ENCODE peak calls at places on chromosome 7, in eight cellular contexts. One of them, this sample, is unnamed.

GRCh38 chr7:116543664-116544063 is 18.8 kb downstream of the CAV1 start:
- DNase-seq in EH: peak; percentile 68
- DNase-seq in Calu3: no peak
- DNase-seq in retinal pigment epithelial cell: no peak
- DNase-seq in stimulated activated CD4-positive, alpha-beta T cell treated with anti-CD3 and anti-CD28 coated beads, Interleukin-12 subunit alpha, Interleukin-12 subunit beta, amount 100 ng/mL, for 4 hours: no peak
- DNase-seq in GM04504: peak; percentile 68
- DNase-seq in COR-L47: no peak
- DNase-seq in activated T-helper 1 cell treated with Interleukin-2 at 50 U/mL for 16 hours: no peak
- DNase-seq in this sample: no peak

GRCh38 chr7:75642810-75643486 is 95.8 kb downstream of the HIP1 start:
- DNase-seq in EH: peak; percentile 59
- DNase-seq in Calu3: peak; percentile 47
- DNase-seq in retinal pigment epithelial cell: peak; percentile 26
- DNase-seq in stimulated activated CD4-positive, alpha-beta T cell treated with anti-CD3 and anti-CD28 coated beads, Interleukin-12 subunit alpha, Interleukin-12 subunit beta, amount 100 ng/mL, for 4 hours: peak; percentile 48
- DNase-seq in GM04504: no peak
- DNase-seq in COR-L47: peak; percentile 28
- DNase-seq in activated T-helper 1 cell treated with Interleukin-2 at 50 U/mL for 16 hours: peak; percentile 21
- DNase-seq in this sample: no peak

GRCh38 chr7:106420210-106420609 is 135.4 kb upstream of the NAMPT start:
- DNase-seq in EH: no peak
- DNase-seq in Calu3: no peak
- DNase-seq in retinal pigment epithelial cell: no peak
- DNase-seq in stimulated activated CD4-positive, alpha-beta T cell treated with anti-CD3 and anti-CD28 coated beads, Interleukin-12 subunit alpha, Interleukin-12 subunit beta, amount 100 ng/mL, for 4 hours: no peak
- DNase-seq in GM04504: no peak
- DNase-seq in COR-L47: no peak
- DNase-seq in activated T-helper 1 cell treated with Interleukin-2 at 50 U/mL for 16 hours: no peak
- DNase-seq in this sample: no peak

GRCh38 chr7:90625562-90625961 is 29.4 kb downstream of the CDK14 start:
- DNase-seq in EH: peak; percentile 61
- DNase-seq in Calu3: peak; percentile 17
- DNase-seq in retinal pigment epithelial cell: peak; percentile 31
- DNase-seq in stimulated activated CD4-positive, alpha-beta T cell treated with anti-CD3 and anti-CD28 coated beads, Interleukin-12 subunit alpha, Interleukin-12 subunit beta, amount 100 ng/mL, for 4 hours: no peak
- DNase-seq in GM04504: no peak
- DNase-seq in COR-L47: peak; percentile 61
- DNase-seq in activated T-helper 1 cell treated with Interleukin-2 at 50 U/mL for 16 hours: no peak
- DNase-seq in this sample: no peak

GRCh38 chr7:20793686-20794394 is 7.2 kb upstream of the SP8 start:
- DNase-seq in EH: no peak
- DNase-seq in Calu3: no peak
- DNase-seq in retinal pigment epithelial cell: no peak
- DNase-seq in stimulated activated CD4-positive, alpha-beta T cell treated with anti-CD3 and anti-CD28 coated beads, Interleukin-12 subunit alpha, Interleukin-12 subunit beta, amount 100 ng/mL, for 4 hours: no peak
- DNase-seq in GM04504: no peak
- DNase-seq in COR-L47: peak; percentile 56
- DNase-seq in activated T-helper 1 cell treated with Interleukin-2 at 50 U/mL for 16 hours: no peak
- DNase-seq in this sample: no peak

GRCh38 chr7:8290645-8291308 is 28.8 kb upstream of the ICA1 start:
- DNase-seq in EH: no peak
- DNase-seq in Calu3: peak; percentile 44
- DNase-seq in retinal pigment epithelial cell: no peak
- DNase-seq in stimulated activated CD4-positive, alpha-beta T cell treated with anti-CD3 and anti-CD28 coated beads, Interleukin-12 subunit alpha, Interleukin-12 subunit beta, amount 100 ng/mL, for 4 hours: no peak
- DNase-seq in GM04504: no peak
- DNase-seq in COR-L47: peak; percentile 97
- DNase-seq in activated T-helper 1 cell treated with Interleukin-2 at 50 U/mL for 16 hours: no peak
- DNase-seq in this sample: no peak

GRCh38 chr7:964401-965231 is 10.1 kb upstream of the ADAP1 start:
- DNase-seq in EH: peak; percentile 44
- DNase-seq in Calu3: no peak
- DNase-seq in retinal pigment epithelial cell: no peak
- DNase-seq in stimulated activated CD4-positive, alpha-beta T cell treated with anti-CD3 and anti-CD28 coated beads, Interleukin-12 subunit alpha, Interleukin-12 subunit beta, amount 100 ng/mL, for 4 hours: no peak
- DNase-seq in GM04504: peak; percentile 73
- DNase-seq in COR-L47: no peak
- DNase-seq in activated T-helper 1 cell treated with Interleukin-2 at 50 U/mL for 16 hours: no peak
- DNase-seq in this sample: no peak

GRCh38 chr7:68511281-68511680 is 1087.0 kb upstream of the AUTS2 start:
- DNase-seq in EH: peak; percentile 26
- DNase-seq in Calu3: no peak
- DNase-seq in retinal pigment epithelial cell: peak; percentile 71
- DNase-seq in stimulated activated CD4-positive, alpha-beta T cell treated with anti-CD3 and anti-CD28 coated beads, Interleukin-12 subunit alpha, Interleukin-12 subunit beta, amount 100 ng/mL, for 4 hours: no peak
- DNase-seq in GM04504: no peak
- DNase-seq in COR-L47: no peak
- DNase-seq in activated T-helper 1 cell treated with Interleukin-2 at 50 U/mL for 16 hours: no peak
- DNase-seq in this sample: no peak

GRCh38 chr7:18874875-18875274 is 242.6 kb downstream of the TWIST1 start:
- DNase-seq in EH: no peak
- DNase-seq in Calu3: no peak
- DNase-seq in retinal pigment epithelial cell: no peak
- DNase-seq in stimulated activated CD4-positive, alpha-beta T cell treated with anti-CD3 and anti-CD28 coated beads, Interleukin-12 subunit alpha, Interleukin-12 subunit beta, amount 100 ng/mL, for 4 hours: no peak
- DNase-seq in GM04504: peak; percentile 28
- DNase-seq in COR-L47: no peak
- DNase-seq in activated T-helper 1 cell treated with Interleukin-2 at 50 U/mL for 16 hours: no peak
- DNase-seq in this sample: no peak

GRCh38 chr7:155947051-155947450 is 134.8 kb upstream of the SHH start:
- DNase-seq in EH: no peak
- DNase-seq in Calu3: no peak
- DNase-seq in retinal pigment epithelial cell: no peak
- DNase-seq in stimulated activated CD4-positive, alpha-beta T cell treated with anti-CD3 and anti-CD28 coated beads, Interleukin-12 subunit alpha, Interleukin-12 subunit beta, amount 100 ng/mL, for 4 hours: no peak
- DNase-seq in GM04504: no peak
- DNase-seq in COR-L47: no peak
- DNase-seq in activated T-helper 1 cell treated with Interleukin-2 at 50 U/mL for 16 hours: no peak
- DNase-seq in this sample: no peak

GRCh38 chr7:157722137-157723060 is 385.6 kb downstream of the DNAJB6 start:
- DNase-seq in EH: no peak
- DNase-seq in Calu3: no peak
- DNase-seq in retinal pigment epithelial cell: no peak
- DNase-seq in stimulated activated CD4-positive, alpha-beta T cell treated with anti-CD3 and anti-CD28 coated beads, Interleukin-12 subunit alpha, Interleukin-12 subunit beta, amount 100 ng/mL, for 4 hours: no peak
- DNase-seq in GM04504: no peak
- DNase-seq in COR-L47: no peak
- DNase-seq in activated T-helper 1 cell treated with Interleukin-2 at 50 U/mL for 16 hours: no peak
- DNase-seq in this sample: no peak

GRCh38 chr7:26704786-26705185 is 159.6 kb downstream of the SKAP2 start:
- DNase-seq in EH: peak; percentile 55
- DNase-seq in Calu3: no peak
- DNase-seq in retinal pigment epithelial cell: no peak
- DNase-seq in stimulated activated CD4-positive, alpha-beta T cell treated with anti-CD3 and anti-CD28 coated beads, Interleukin-12 subunit alpha, Interleukin-12 subunit beta, amount 100 ng/mL, for 4 hours: no peak
- DNase-seq in GM04504: no peak
- DNase-seq in COR-L47: no peak
- DNase-seq in activated T-helper 1 cell treated with Interleukin-2 at 50 U/mL for 16 hours: no peak
- DNase-seq in this sample: no peak

GRCh38 chr7:7157887-7158271 is 24.5 kb upstream of the C1GALT1 start:
- DNase-seq in EH: peak; percentile 77
- DNase-seq in Calu3: no peak
- DNase-seq in retinal pigment epithelial cell: no peak
- DNase-seq in stimulated activated CD4-positive, alpha-beta T cell treated with anti-CD3 and anti-CD28 coated beads, Interleukin-12 subunit alpha, Interleukin-12 subunit beta, amount 100 ng/mL, for 4 hours: no peak
- DNase-seq in GM04504: peak; percentile 38
- DNase-seq in COR-L47: no peak
- DNase-seq in activated T-helper 1 cell treated with Interleukin-2 at 50 U/mL for 16 hours: no peak
- DNase-seq in this sample: no peak

GRCh38 chr7:41003031-41003925 is 699.6 kb downstream of the INHBA start:
- DNase-seq in EH: peak; percentile 40
- DNase-seq in Calu3: peak; percentile 55
- DNase-seq in retinal pigment epithelial cell: no peak
- DNase-seq in stimulated activated CD4-positive, alpha-beta T cell treated with anti-CD3 and anti-CD28 coated beads, Interleukin-12 subunit alpha, Interleukin-12 subunit beta, amount 100 ng/mL, for 4 hours: no peak
- DNase-seq in GM04504: no peak
- DNase-seq in COR-L47: peak; percentile 7
- DNase-seq in activated T-helper 1 cell treated with Interleukin-2 at 50 U/mL for 16 hours: no peak
- DNase-seq in this sample: no peak

GRCh38 chr7:31910191-31910590 is 160.0 kb downstream of the PDE1C start:
- DNase-seq in EH: no peak
- DNase-seq in Calu3: no peak
- DNase-seq in retinal pigment epithelial cell: no peak
- DNase-seq in stimulated activated CD4-positive, alpha-beta T cell treated with anti-CD3 and anti-CD28 coated beads, Interleukin-12 subunit alpha, Interleukin-12 subunit beta, amount 100 ng/mL, for 4 hours: no peak
- DNase-seq in GM04504: no peak
- DNase-seq in COR-L47: no peak
- DNase-seq in activated T-helper 1 cell treated with Interleukin-2 at 50 U/mL for 16 hours: no peak
- DNase-seq in this sample: no peak

GRCh38 chr7:2633538-2634264 is 1.9 kb downstream of the TTYH3 start:
- DNase-seq in EH: peak; percentile 92
- DNase-seq in Calu3: peak; percentile 43
- DNase-seq in retinal pigment epithelial cell: no peak
- DNase-seq in stimulated activated CD4-positive, alpha-beta T cell treated with anti-CD3 and anti-CD28 coated beads, Interleukin-12 subunit alpha, Interleukin-12 subunit beta, amount 100 ng/mL, for 4 hours: peak; percentile 35
- DNase-seq in GM04504: peak; percentile 89
- DNase-seq in COR-L47: no peak
- DNase-seq in activated T-helper 1 cell treated with Interleukin-2 at 50 U/mL for 16 hours: no peak
- DNase-seq in this sample: peak; percentile 74

GRCh38 chr7:10412426-10413019 is 561.1 kb upstream of the PHF14 start:
- DNase-seq in EH: peak; percentile 3
- DNase-seq in Calu3: peak; percentile 49
- DNase-seq in retinal pigment epithelial cell: peak; percentile 7
- DNase-seq in stimulated activated CD4-positive, alpha-beta T cell treated with anti-CD3 and anti-CD28 coated beads, Interleukin-12 subunit alpha, Interleukin-12 subunit beta, amount 100 ng/mL, for 4 hours: no peak
- DNase-seq in GM04504: no peak
- DNase-seq in COR-L47: peak; percentile 38
- DNase-seq in activated T-helper 1 cell treated with Interleukin-2 at 50 U/mL for 16 hours: no peak
- DNase-seq in this sample: no peak

GRCh38 chr7:151378496-151379192 is 31.2 kb downstream of the WDR86 start:
- DNase-seq in EH: no peak
- DNase-seq in Calu3: no peak
- DNase-seq in retinal pigment epithelial cell: no peak
- DNase-seq in stimulated activated CD4-positive, alpha-beta T cell treated with anti-CD3 and anti-CD28 coated beads, Interleukin-12 subunit alpha, Interleukin-12 subunit beta, amount 100 ng/mL, for 4 hours: no peak
- DNase-seq in GM04504: no peak
- DNase-seq in COR-L47: no peak
- DNase-seq in activated T-helper 1 cell treated with Interleukin-2 at 50 U/mL for 16 hours: no peak
- DNase-seq in this sample: no peak

GRCh38 chr7:55308186-55308929 is 56.8 kb upstream of the LANCL2 start:
- DNase-seq in EH: peak; percentile 98
- DNase-seq in Calu3: no peak
- DNase-seq in retinal pigment epithelial cell: peak; percentile 59
- DNase-seq in stimulated activated CD4-positive, alpha-beta T cell treated with anti-CD3 and anti-CD28 coated beads, Interleukin-12 subunit alpha, Interleukin-12 subunit beta, amount 100 ng/mL, for 4 hours: no peak
- DNase-seq in GM04504: peak; percentile 49
- DNase-seq in COR-L47: no peak
- DNase-seq in activated T-helper 1 cell treated with Interleukin-2 at 50 U/mL for 16 hours: no peak
- DNase-seq in this sample: no peak

GRCh38 chr7:158025651-158026600 is 561.7 kb downstream of the PTPRN2 start:
- DNase-seq in EH: no peak
- DNase-seq in Calu3: no peak
- DNase-seq in retinal pigment epithelial cell: no peak
- DNase-seq in stimulated activated CD4-positive, alpha-beta T cell treated with anti-CD3 and anti-CD28 coated beads, Interleukin-12 subunit alpha, Interleukin-12 subunit beta, amount 100 ng/mL, for 4 hours: no peak
- DNase-seq in GM04504: no peak
- DNase-seq in COR-L47: no peak
- DNase-seq in activated T-helper 1 cell treated with Interleukin-2 at 50 U/mL for 16 hours: no peak
- DNase-seq in this sample: no peak

GRCh38 chr7:156534925-156535324 is 105.6 kb upstream of the RNF32 start:
- DNase-seq in EH: no peak
- DNase-seq in Calu3: no peak
- DNase-seq in retinal pigment epithelial cell: no peak
- DNase-seq in stimulated activated CD4-positive, alpha-beta T cell treated with anti-CD3 and anti-CD28 coated beads, Interleukin-12 subunit alpha, Interleukin-12 subunit beta, amount 100 ng/mL, for 4 hours: no peak
- DNase-seq in GM04504: no peak
- DNase-seq in COR-L47: no peak
- DNase-seq in activated T-helper 1 cell treated with Interleukin-2 at 50 U/mL for 16 hours: no peak
- DNase-seq in this sample: no peak

GRCh38 chr7:74324499-74325229 is 35.5 kb downstream of the CLIP2 start:
- DNase-seq in EH: no peak
- DNase-seq in Calu3: no peak
- DNase-seq in retinal pigment epithelial cell: no peak
- DNase-seq in stimulated activated CD4-positive, alpha-beta T cell treated with anti-CD3 and anti-CD28 coated beads, Interleukin-12 subunit alpha, Interleukin-12 subunit beta, amount 100 ng/mL, for 4 hours: no peak
- DNase-seq in GM04504: no peak
- DNase-seq in COR-L47: no peak
- DNase-seq in activated T-helper 1 cell treated with Interleukin-2 at 50 U/mL for 16 hours: no peak
- DNase-seq in this sample: no peak

GRCh38 chr7:125126376-125126775 is 196.8 kb upstream of the POT1 start:
- DNase-seq in EH: no peak
- DNase-seq in Calu3: no peak
- DNase-seq in retinal pigment epithelial cell: peak; percentile 26
- DNase-seq in stimulated activated CD4-positive, alpha-beta T cell treated with anti-CD3 and anti-CD28 coated beads, Interleukin-12 subunit alpha, Interleukin-12 subunit beta, amount 100 ng/mL, for 4 hours: no peak
- DNase-seq in GM04504: no peak
- DNase-seq in COR-L47: no peak
- DNase-seq in activated T-helper 1 cell treated with Interleukin-2 at 50 U/mL for 16 hours: no peak
- DNase-seq in this sample: no peak

GRCh38 chr7:7992502-7992901 is 23.9 kb downstream of the GLCCI1 start:
- DNase-seq in EH: no peak
- DNase-seq in Calu3: no peak
- DNase-seq in retinal pigment epithelial cell: no peak
- DNase-seq in stimulated activated CD4-positive, alpha-beta T cell treated with anti-CD3 and anti-CD28 coated beads, Interleukin-12 subunit alpha, Interleukin-12 subunit beta, amount 100 ng/mL, for 4 hours: no peak
- DNase-seq in GM04504: no peak
- DNase-seq in COR-L47: no peak
- DNase-seq in activated T-helper 1 cell treated with Interleukin-2 at 50 U/mL for 16 hours: no peak
- DNase-seq in this sample: no peak

GRCh38 chr7:70505468-70505867 is 626.5 kb upstream of the GALNT17 start:
- DNase-seq in EH: no peak
- DNase-seq in Calu3: no peak
- DNase-seq in retinal pigment epithelial cell: no peak
- DNase-seq in stimulated activated CD4-positive, alpha-beta T cell treated with anti-CD3 and anti-CD28 coated beads, Interleukin-12 subunit alpha, Interleukin-12 subunit beta, amount 100 ng/mL, for 4 hours: no peak
- DNase-seq in GM04504: no peak
- DNase-seq in COR-L47: no peak
- DNase-seq in activated T-helper 1 cell treated with Interleukin-2 at 50 U/mL for 16 hours: no peak
- DNase-seq in this sample: no peak

GRCh38 chr7:14430921-14431320 is 441.5 kb upstream of the ETV1 start:
- DNase-seq in EH: no peak
- DNase-seq in Calu3: no peak
- DNase-seq in retinal pigment epithelial cell: no peak
- DNase-seq in stimulated activated CD4-positive, alpha-beta T cell treated with anti-CD3 and anti-CD28 coated beads, Interleukin-12 subunit alpha, Interleukin-12 subunit beta, amount 100 ng/mL, for 4 hours: no peak
- DNase-seq in GM04504: no peak
- DNase-seq in COR-L47: no peak
- DNase-seq in activated T-helper 1 cell treated with Interleukin-2 at 50 U/mL for 16 hours: no peak
- DNase-seq in this sample: no peak

GRCh38 chr7:26813426-26813825 is 51.0 kb downstream of the SKAP2 start:
- DNase-seq in EH: peak; percentile 67
- DNase-seq in Calu3: no peak
- DNase-seq in retinal pigment epithelial cell: no peak
- DNase-seq in stimulated activated CD4-positive, alpha-beta T cell treated with anti-CD3 and anti-CD28 coated beads, Interleukin-12 subunit alpha, Interleukin-12 subunit beta, amount 100 ng/mL, for 4 hours: no peak
- DNase-seq in GM04504: no peak
- DNase-seq in COR-L47: no peak
- DNase-seq in activated T-helper 1 cell treated with Interleukin-2 at 50 U/mL for 16 hours: no peak
- DNase-seq in this sample: no peak

GRCh38 chr7:19268737-19269136 is 123.5 kb upstream of the FERD3L start:
- DNase-seq in EH: no peak
- DNase-seq in Calu3: no peak
- DNase-seq in retinal pigment epithelial cell: peak; percentile 31
- DNase-seq in stimulated activated CD4-positive, alpha-beta T cell treated with anti-CD3 and anti-CD28 coated beads, Interleukin-12 subunit alpha, Interleukin-12 subunit beta, amount 100 ng/mL, for 4 hours: no peak
- DNase-seq in GM04504: no peak
- DNase-seq in COR-L47: no peak
- DNase-seq in activated T-helper 1 cell treated with Interleukin-2 at 50 U/mL for 16 hours: no peak
- DNase-seq in this sample: no peak

GRCh38 chr7:1720325-1720724 is 50.2 kb downstream of the ELFN1 start:
- DNase-seq in EH: no peak
- DNase-seq in Calu3: no peak
- DNase-seq in retinal pigment epithelial cell: no peak
- DNase-seq in stimulated activated CD4-positive, alpha-beta T cell treated with anti-CD3 and anti-CD28 coated beads, Interleukin-12 subunit alpha, Interleukin-12 subunit beta, amount 100 ng/mL, for 4 hours: no peak
- DNase-seq in GM04504: no peak
- DNase-seq in COR-L47: peak; percentile 53
- DNase-seq in activated T-helper 1 cell treated with Interleukin-2 at 50 U/mL for 16 hours: no peak
- DNase-seq in this sample: no peak

GRCh38 chr7:1675036-1675671 is 5.1 kb downstream of the ELFN1 start:
- DNase-seq in EH: no peak
- DNase-seq in Calu3: no peak
- DNase-seq in retinal pigment epithelial cell: no peak
- DNase-seq in stimulated activated CD4-positive, alpha-beta T cell treated with anti-CD3 and anti-CD28 coated beads, Interleukin-12 subunit alpha, Interleukin-12 subunit beta, amount 100 ng/mL, for 4 hours: no peak
- DNase-seq in GM04504: no peak
- DNase-seq in COR-L47: no peak
- DNase-seq in activated T-helper 1 cell treated with Interleukin-2 at 50 U/mL for 16 hours: no peak
- DNase-seq in this sample: peak; percentile 60

GRCh38 chr7:99437946-99438572 is 539 bp downstream of the PTCD1 start:
- DNase-seq in EH: no peak
- DNase-seq in Calu3: no peak
- DNase-seq in retinal pigment epithelial cell: no peak
- DNase-seq in stimulated activated CD4-positive, alpha-beta T cell treated with anti-CD3 and anti-CD28 coated beads, Interleukin-12 subunit alpha, Interleukin-12 subunit beta, amount 100 ng/mL, for 4 hours: no peak
- DNase-seq in GM04504: no peak
- DNase-seq in COR-L47: no peak
- DNase-seq in activated T-helper 1 cell treated with Interleukin-2 at 50 U/mL for 16 hours: no peak
- DNase-seq in this sample: no peak

GRCh38 chr7:137731436-137731835 is 115.3 kb downstream of the DGKI start:
- DNase-seq in EH: peak; percentile 67
- DNase-seq in Calu3: no peak
- DNase-seq in retinal pigment epithelial cell: no peak
- DNase-seq in stimulated activated CD4-positive, alpha-beta T cell treated with anti-CD3 and anti-CD28 coated beads, Interleukin-12 subunit alpha, Interleukin-12 subunit beta, amount 100 ng/mL, for 4 hours: no peak
- DNase-seq in GM04504: peak; percentile 5
- DNase-seq in COR-L47: no peak
- DNase-seq in activated T-helper 1 cell treated with Interleukin-2 at 50 U/mL for 16 hours: no peak
- DNase-seq in this sample: no peak

GRCh38 chr7:6392712-6393666 is 54.8 kb downstream of the DAGLB start:
- DNase-seq in EH: peak; percentile 72
- DNase-seq in Calu3: peak; percentile 96
- DNase-seq in retinal pigment epithelial cell: peak; percentile 51
- DNase-seq in stimulated activated CD4-positive, alpha-beta T cell treated with anti-CD3 and anti-CD28 coated beads, Interleukin-12 subunit alpha, Interleukin-12 subunit beta, amount 100 ng/mL, for 4 hours: no peak
- DNase-seq in GM04504: peak; percentile 39
- DNase-seq in COR-L47: no peak
- DNase-seq in activated T-helper 1 cell treated with Interleukin-2 at 50 U/mL for 16 hours: no peak
- DNase-seq in this sample: peak; percentile 72

GRCh38 chr7:55572378-55573233 is at the start of gene VOPP1:
- DNase-seq in EH: peak; percentile 71
- DNase-seq in Calu3: peak; percentile 85
- DNase-seq in retinal pigment epithelial cell: no peak
- DNase-seq in stimulated activated CD4-positive, alpha-beta T cell treated with anti-CD3 and anti-CD28 coated beads, Interleukin-12 subunit alpha, Interleukin-12 subunit beta, amount 100 ng/mL, for 4 hours: peak; percentile 58
- DNase-seq in GM04504: no peak
- DNase-seq in COR-L47: peak; percentile 74
- DNase-seq in activated T-helper 1 cell treated with Interleukin-2 at 50 U/mL for 16 hours: peak; percentile 57
- DNase-seq in this sample: peak; percentile 83